ENCODE peak calls at places on chromosomes 13 and 19, in eight cellular contexts. K, G, C, S, O, P, Y and J are unnamed samples.
A peak's percentile ranks its signal among the peaks of the same experiment; 100 is the strongest.

GRCh38 chr19:27679399-27679798 is 1533.6 kb downstream of the UQCRFS1 start:
- DNase-seq in O (no peak), K (no peak), Y (no peak), G (no peak), C (no peak), S (no peak), P (no peak), J (no peak)

GRCh38 chr19:2079865-2080301 is 16.2 kb downstream of the MOB3A start:
- DNase-seq in Y (no peak), G (no peak), K (no peak), P (no peak), S (no peak), O (no peak), C (no peak), J (no peak)

GRCh38 chr19:1266116-1266817 is 2.9 kb upstream of the CIRBP start:
- DNase-seq in P (peak; percentile 77), C (peak; percentile 80), G (peak; percentile 87), S (peak; percentile 93), Y (peak; percentile 93), O (peak; percentile 71), K (peak; percentile 86), J (peak; percentile 96)

GRCh38 chr13:20711301-20712044 is 8.0 kb downstream of the IL17D start:
- DNase-seq in G (no peak), P (no peak), C (no peak), S (no peak), Y (no peak), O (no peak), K (no peak), J (no peak)

GRCh38 chr13:77459616-77460015 is 75.9 kb upstream of the SCEL start:
- DNase-seq in O (no peak), G (no peak), Y (no peak), P (no peak), K (no peak), S (no peak), C (no peak), J (no peak)

GRCh38 chr19:16303755-16304154 is 20.9 kb upstream of the KLF2 start:
- DNase-seq in S (no peak), O (no peak), G (no peak), C (peak; percentile 40), P (no peak), K (peak; percentile 47), Y (no peak), J (no peak)

GRCh38 chr13:77563110-77563509 is 27.6 kb downstream of the SCEL start:
- DNase-seq in Y (no peak), O (no peak), G (no peak), C (peak; percentile 41), P (no peak), S (no peak), K (no peak), J (no peak)

GRCh38 chr13:23741879-23742510 is 147.2 kb downstream of the MIPEP start:
- DNase-seq in K (no peak), O (no peak), S (no peak), Y (peak; percentile 29), C (no peak), G (no peak), P (no peak), J (no peak)

GRCh38 chr19:46745521-46746280 is at the start of gene FKRP:
- DNase-seq in K (no peak), G (no peak), Y (peak; percentile 36), S (no peak), C (no peak), O (no peak), P (peak; percentile 27), J (no peak)

GRCh38 chr19:2602391-2603181 is 99.9 kb downstream of the GNG7 start:
- DNase-seq in O (peak; percentile 86), K (peak; percentile 91), C (peak; percentile 97), Y (no peak), P (no peak), G (peak; percentile 85), S (peak; percentile 87), J (peak; percentile 85)

GRCh38 chr19:54952591-54953344 is 5.4 kb upstream of the NLRP7 start:
- DNase-seq in P (no peak), K (no peak), Y (no peak), O (no peak), G (no peak), C (peak; percentile 96), S (no peak), J (no peak)

DNA sequence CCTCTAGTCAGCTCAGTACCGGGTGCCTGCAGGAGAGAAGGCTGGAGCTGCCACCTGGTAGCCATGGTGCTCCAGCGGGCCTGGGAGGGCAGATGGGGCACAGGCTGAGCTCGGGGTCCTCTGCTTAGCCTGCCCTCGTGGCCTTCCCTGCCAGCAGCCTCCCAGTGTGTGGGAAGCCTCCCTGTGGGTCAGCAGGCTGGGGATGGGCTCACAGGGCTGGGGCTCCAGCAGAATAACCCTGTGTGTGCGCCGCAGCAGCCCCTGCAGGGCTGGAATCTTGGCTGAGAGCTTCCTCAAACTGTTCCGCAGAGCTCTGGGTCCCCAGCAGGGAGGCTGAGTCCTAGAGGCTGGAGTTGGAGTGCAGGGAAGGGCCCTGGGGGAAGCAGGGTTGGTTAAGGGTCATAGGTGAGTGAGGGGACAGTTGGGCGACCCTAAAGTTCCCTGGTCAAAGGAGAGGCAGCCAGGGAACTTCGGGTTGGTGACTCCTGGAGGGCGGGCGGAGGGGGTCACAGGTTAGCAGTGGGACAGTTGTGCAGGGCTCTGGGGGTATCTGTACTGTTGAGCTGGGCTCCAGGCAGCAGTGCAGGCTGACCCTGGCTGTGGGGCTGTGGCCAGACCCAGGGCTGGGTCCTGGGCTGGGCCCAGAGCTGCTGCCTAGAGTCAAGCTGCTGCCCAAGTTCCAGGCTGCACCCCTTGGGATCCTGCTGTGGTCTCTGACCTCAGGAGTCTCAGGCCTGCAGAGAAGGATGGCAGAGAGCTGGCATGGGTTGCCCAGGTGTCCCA is 14.0 kb downstream of the ARHGAP33 start:
- DNase-seq in S (no peak), P (no peak), K (no peak), C (no peak), Y (no peak), G (no peak), O (no peak), J (no peak)
- TF ChIP-seq CTCF in S (no peak), P (no peak), K (no peak), C (no peak), Y (no peak), G (no peak), O (no peak), J (no peak)

GRCh38 chr13:73045036-73045435 is 13.8 kb upstream of the KLF5 start:
- DNase-seq in C (no peak), O (no peak), Y (no peak), P (no peak), G (no peak), K (no peak), S (no peak), J (no peak)
- H3K27ac ChIP-seq in C (no peak overlapping the region), O (no peak overlapping the region), Y (no peak overlapping the region), P (no peak overlapping the region), G (no peak overlapping the region), K (no peak overlapping the region), S (no peak overlapping the region), J (no peak overlapping the region)

GRCh38 chr19:58085348-58085875 is 12.6 kb downstream of the ZSCAN18 start:
- DNase-seq in C (no peak), O (no peak), S (no peak), Y (no peak), G (no peak), P (no peak), K (no peak), J (no peak)

GRCh38 chr19:58084596-58085347 is 13.3 kb downstream of the ZSCAN18 start:
- DNase-seq in C (no peak), O (no peak), P (no peak), S (no peak), Y (no peak), K (no peak), G (no peak), J (no peak)

DNA sequence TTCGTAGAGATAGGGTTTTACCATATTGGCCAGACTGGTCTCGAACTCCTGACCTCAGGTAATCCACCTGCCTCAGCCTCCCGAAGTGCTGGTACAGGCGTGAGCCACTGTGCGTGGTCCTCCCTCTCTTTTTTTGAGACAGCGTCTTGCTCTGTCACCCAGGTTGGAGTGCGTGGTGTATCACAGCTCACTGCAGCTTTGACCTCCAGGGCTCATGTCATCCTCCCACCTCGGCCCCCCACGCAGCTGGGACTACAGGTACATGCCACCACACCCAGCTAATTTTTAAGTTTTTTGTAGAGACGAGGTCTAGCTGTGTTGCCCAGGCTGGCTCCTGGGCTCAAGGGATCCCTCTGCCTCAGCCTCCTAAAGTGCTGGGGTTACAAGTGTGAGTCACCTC is 18.2 kb downstream of the ZSCAN18 start:
- DNase-seq in S (no peak), C (no peak), K (no peak), P (no peak), G (no peak), Y (no peak), O (no peak), J (no peak)
- H3K9me3 ChIP-seq in S (peaks cover 61% of the 10 kb centered on the region), C (no peaks in the 10 kb centered on the region), K (peaks cover 34% of the 10 kb centered on the region), P (peaks cover 62% of the 10 kb centered on the region), G (peaks cover 93% of the 10 kb centered on the region), Y (peaks cover 7% of the 10 kb centered on the region), O (no peaks in the 10 kb centered on the region), J (peaks cover 3% of the 10 kb centered on the region)

GRCh38 chr19:35090795-35091214 is 24.8 kb upstream of the FXYD3 start:
- DNase-seq in G (no peak), S (no peak), K (no peak), P (no peak), O (peak; percentile 76), C (peak; percentile 18), Y (no peak), J (peak; percentile 86)
- TF ChIP-seq CTCF in G (no peak), S (no peak), K (no peak), P (peak; percentile 20), O (no peak), C (no peak), Y (no peak), J (no peak)